ENCODE peak calls at places on chromosomes 7 and 10, in seven cellular contexts. One of them, this sample, is unnamed.

GRCh38 chr7:112892263-112892662 is 102.1 kb upstream of the TMEM168 start:
- DNase-seq in CD4-positive, CD25-positive, alpha-beta regulatory T cell: no peak
- DNase-seq in neural progenitor cell: no peak
- DNase-seq in fibroblast of mammary gland: peak
- DNase-seq in fibroblast of lung: peak
- DNase-seq in effector memory CD4-positive, alpha-beta T cell: no peak
- DNase-seq in K562: no peak
- DNase-seq in this sample: peak

GRCh38 chr10:111650088-111650487 is 533.5 kb downstream of the GPAM start:
- DNase-seq in neural progenitor cell: no peak
- DNase-seq in K562: no peak
- DNase-seq in fibroblast of lung: no peak
- DNase-seq in effector memory CD4-positive, alpha-beta T cell: no peak
- DNase-seq in fibroblast of mammary gland: no peak
- DNase-seq in CD4-positive, CD25-positive, alpha-beta regulatory T cell: no peak
- DNase-seq in this sample: no peak

GRCh38 chr10:101896466-101896865 is 52.9 kb upstream of the KCNIP2 start:
- DNase-seq in neural progenitor cell: no peak
- DNase-seq in fibroblast of mammary gland: peak
- DNase-seq in K562: no peak
- DNase-seq in fibroblast of lung: peak
- DNase-seq in effector memory CD4-positive, alpha-beta T cell: no peak
- DNase-seq in CD4-positive, CD25-positive, alpha-beta regulatory T cell: no peak
- DNase-seq in this sample: peak

GRCh38 chr7:6121141-6121540 is 90.0 kb downstream of the ANKRD61 start:
- DNase-seq in fibroblast of lung: peak
- DNase-seq in K562: peak
- DNase-seq in CD4-positive, CD25-positive, alpha-beta regulatory T cell: no peak
- DNase-seq in fibroblast of mammary gland: peak
- DNase-seq in neural progenitor cell: no peak
- DNase-seq in effector memory CD4-positive, alpha-beta T cell: no peak
- DNase-seq in this sample: peak

GRCh38 chr7:31096882-31097258 is 44.8 kb downstream of the ADCYAP1R1 start:
- DNase-seq in neural progenitor cell: no peak
- DNase-seq in fibroblast of lung: no peak
- DNase-seq in K562: no peak
- DNase-seq in fibroblast of mammary gland: no peak
- DNase-seq in CD4-positive, CD25-positive, alpha-beta regulatory T cell: no peak
- DNase-seq in effector memory CD4-positive, alpha-beta T cell: no peak
- DNase-seq in this sample: no peak

GRCh38 chr7:41624818-41625217 is 78.1 kb downstream of the INHBA start:
- DNase-seq in effector memory CD4-positive, alpha-beta T cell: no peak
- DNase-seq in K562: no peak
- DNase-seq in neural progenitor cell: no peak
- DNase-seq in fibroblast of lung: peak
- DNase-seq in CD4-positive, CD25-positive, alpha-beta regulatory T cell: no peak
- DNase-seq in fibroblast of mammary gland: peak
- DNase-seq in this sample: peak

GRCh38 chr7:103079836-103080235 is 4.9 kb downstream of the ARMC10 start:
- DNase-seq in fibroblast of mammary gland: no peak
- DNase-seq in CD4-positive, CD25-positive, alpha-beta regulatory T cell: no peak
- DNase-seq in neural progenitor cell: no peak
- DNase-seq in fibroblast of lung: peak
- DNase-seq in effector memory CD4-positive, alpha-beta T cell: no peak
- DNase-seq in K562: no peak
- DNase-seq in this sample: no peak

GRCh38 chr10:106540606-106541005 is 623.9 kb downstream of the SORCS1 start:
- DNase-seq in fibroblast of lung: peak
- DNase-seq in effector memory CD4-positive, alpha-beta T cell: no peak
- DNase-seq in CD4-positive, CD25-positive, alpha-beta regulatory T cell: no peak
- DNase-seq in neural progenitor cell: no peak
- DNase-seq in K562: no peak
- DNase-seq in fibroblast of mammary gland: no peak
- DNase-seq in this sample: no peak

GRCh38 chr7:34675749-34676374 is 17.8 kb downstream of the NPSR1 start:
- DNase-seq in K562: peak
- DNase-seq in CD4-positive, CD25-positive, alpha-beta regulatory T cell: no peak
- DNase-seq in fibroblast of mammary gland: peak
- DNase-seq in fibroblast of lung: peak
- DNase-seq in neural progenitor cell: peak
- DNase-seq in effector memory CD4-positive, alpha-beta T cell: no peak
- DNase-seq in this sample: no peak

GRCh38 chr7:42972703-42973500 is 40.7 kb downstream of the MRPL32 start:
- DNase-seq in neural progenitor cell: no peak
- DNase-seq in K562: peak
- DNase-seq in effector memory CD4-positive, alpha-beta T cell: no peak
- DNase-seq in fibroblast of lung: peak
- DNase-seq in fibroblast of mammary gland: peak
- DNase-seq in CD4-positive, CD25-positive, alpha-beta regulatory T cell: no peak
- DNase-seq in this sample: peak

GRCh38 chr7:45701701-45702460 is 127.7 kb downstream of the ADCY1 start:
- DNase-seq in fibroblast of mammary gland: no peak
- DNase-seq in effector memory CD4-positive, alpha-beta T cell: no peak
- DNase-seq in K562: no peak
- DNase-seq in fibroblast of lung: no peak
- DNase-seq in neural progenitor cell: no peak
- DNase-seq in CD4-positive, CD25-positive, alpha-beta regulatory T cell: no peak
- DNase-seq in this sample: no peak

GRCh38 chr10:64376169-64376568 is 855.0 kb downstream of the REEP3 start:
- DNase-seq in fibroblast of mammary gland: no peak
- DNase-seq in effector memory CD4-positive, alpha-beta T cell: no peak
- DNase-seq in fibroblast of lung: no peak
- DNase-seq in CD4-positive, CD25-positive, alpha-beta regulatory T cell: no peak
- DNase-seq in neural progenitor cell: peak
- DNase-seq in K562: no peak
- DNase-seq in this sample: no peak

GRCh38 chr7:131302453-131302852 is 25.2 kb upstream of the MKLN1 start:
- DNase-seq in neural progenitor cell: no peak
- DNase-seq in K562: no peak
- DNase-seq in CD4-positive, CD25-positive, alpha-beta regulatory T cell: no peak
- DNase-seq in fibroblast of mammary gland: no peak
- DNase-seq in effector memory CD4-positive, alpha-beta T cell: no peak
- DNase-seq in fibroblast of lung: peak
- DNase-seq in this sample: no peak

GRCh38 chr7:82932516-82932915 is 230.2 kb downstream of the PCLO start:
- DNase-seq in fibroblast of mammary gland: no peak
- DNase-seq in CD4-positive, CD25-positive, alpha-beta regulatory T cell: no peak
- DNase-seq in fibroblast of lung: no peak
- DNase-seq in effector memory CD4-positive, alpha-beta T cell: no peak
- DNase-seq in K562: no peak
- DNase-seq in neural progenitor cell: no peak
- DNase-seq in this sample: peak

GRCh38 chr7:95811846-95812445 is 39.6 kb downstream of the DYNC1I1 start:
- DNase-seq in fibroblast of lung: peak
- DNase-seq in K562: no peak
- DNase-seq in CD4-positive, CD25-positive, alpha-beta regulatory T cell: no peak
- DNase-seq in fibroblast of mammary gland: peak
- DNase-seq in effector memory CD4-positive, alpha-beta T cell: no peak
- DNase-seq in neural progenitor cell: no peak
- DNase-seq in this sample: peak

GRCh38 chr7:23074443-23075244 is 30.9 kb upstream of the KLHL7 start:
- DNase-seq in fibroblast of mammary gland: no peak
- DNase-seq in neural progenitor cell: no peak
- DNase-seq in effector memory CD4-positive, alpha-beta T cell: no peak
- DNase-seq in fibroblast of lung: peak
- DNase-seq in K562: no peak
- DNase-seq in CD4-positive, CD25-positive, alpha-beta regulatory T cell: no peak
- DNase-seq in this sample: no peak

GRCh38 chr7:73647725-73648592 is 19.7 kb upstream of the VPS37D start:
- DNase-seq in K562: no peak
- DNase-seq in fibroblast of mammary gland: no peak
- DNase-seq in effector memory CD4-positive, alpha-beta T cell: no peak
- DNase-seq in CD4-positive, CD25-positive, alpha-beta regulatory T cell: peak
- DNase-seq in fibroblast of lung: no peak
- DNase-seq in neural progenitor cell: peak
- DNase-seq in this sample: peak

GRCh38 chr10:56596257-56596656 is 235.2 kb upstream of the ZWINT start:
- DNase-seq in fibroblast of lung: no peak
- DNase-seq in K562: no peak
- DNase-seq in CD4-positive, CD25-positive, alpha-beta regulatory T cell: no peak
- DNase-seq in neural progenitor cell: no peak
- DNase-seq in effector memory CD4-positive, alpha-beta T cell: no peak
- DNase-seq in fibroblast of mammary gland: no peak
- DNase-seq in this sample: no peak

GRCh38 chr10:11713186-11713743 is 28.9 kb upstream of the ECHDC3 start:
- DNase-seq in CD4-positive, CD25-positive, alpha-beta regulatory T cell: no peak
- DNase-seq in fibroblast of mammary gland: peak
- DNase-seq in fibroblast of lung: peak
- DNase-seq in K562: peak
- DNase-seq in neural progenitor cell: no peak
- DNase-seq in effector memory CD4-positive, alpha-beta T cell: no peak
- DNase-seq in this sample: no peak

GRCh38 chr7:5681423-5681822 is 100.0 kb downstream of the RNF216 start:
- DNase-seq in neural progenitor cell: no peak
- DNase-seq in fibroblast of lung: peak
- DNase-seq in fibroblast of mammary gland: no peak
- DNase-seq in CD4-positive, CD25-positive, alpha-beta regulatory T cell: no peak
- DNase-seq in effector memory CD4-positive, alpha-beta T cell: no peak
- DNase-seq in K562: no peak
- DNase-seq in this sample: no peak

GRCh38 chr7:140316165-140316661 is 82.1 kb downstream of the SLC37A3 start:
- DNase-seq in neural progenitor cell: no peak
- DNase-seq in fibroblast of lung: peak
- DNase-seq in effector memory CD4-positive, alpha-beta T cell: no peak
- DNase-seq in fibroblast of mammary gland: peak
- DNase-seq in K562: peak
- DNase-seq in CD4-positive, CD25-positive, alpha-beta regulatory T cell: no peak
- DNase-seq in this sample: peak

GRCh38 chr7:76380623-76380966 is 21.8 kb upstream of the YWHAG start:
- DNase-seq in effector memory CD4-positive, alpha-beta T cell: no peak
- DNase-seq in CD4-positive, CD25-positive, alpha-beta regulatory T cell: no peak
- DNase-seq in fibroblast of lung: no peak
- DNase-seq in fibroblast of mammary gland: no peak
- DNase-seq in K562: no peak
- DNase-seq in neural progenitor cell: no peak
- DNase-seq in this sample: no peak

GRCh38 chr7:138247568-138248328 is 171.5 kb downstream of the AKR1D1 start:
- DNase-seq in fibroblast of lung: peak
- DNase-seq in effector memory CD4-positive, alpha-beta T cell: no peak
- DNase-seq in neural progenitor cell: peak
- DNase-seq in K562: peak
- DNase-seq in CD4-positive, CD25-positive, alpha-beta regulatory T cell: no peak
- DNase-seq in fibroblast of mammary gland: no peak
- DNase-seq in this sample: no peak

GRCh38 chr7:113875224-113875623 is 43.6 kb downstream of the PPP1R3A start:
- DNase-seq in CD4-positive, CD25-positive, alpha-beta regulatory T cell: no peak
- DNase-seq in effector memory CD4-positive, alpha-beta T cell: no peak
- DNase-seq in fibroblast of mammary gland: no peak
- DNase-seq in fibroblast of lung: peak
- DNase-seq in neural progenitor cell: no peak
- DNase-seq in K562: no peak
- DNase-seq in this sample: no peak

GRCh38 chr7:122402235-122402634 is 97.7 kb upstream of the FEZF1 start:
- DNase-seq in fibroblast of lung: no peak
- DNase-seq in fibroblast of mammary gland: no peak
- DNase-seq in CD4-positive, CD25-positive, alpha-beta regulatory T cell: no peak
- DNase-seq in effector memory CD4-positive, alpha-beta T cell: no peak
- DNase-seq in K562: no peak
- DNase-seq in neural progenitor cell: no peak
- DNase-seq in this sample: no peak

GRCh38 chr10:124296121-124296812 is 122.5 kb downstream of the OAT start:
- DNase-seq in fibroblast of mammary gland: peak
- DNase-seq in K562: no peak
- DNase-seq in CD4-positive, CD25-positive, alpha-beta regulatory T cell: no peak
- DNase-seq in effector memory CD4-positive, alpha-beta T cell: no peak
- DNase-seq in neural progenitor cell: no peak
- DNase-seq in fibroblast of lung: peak
- DNase-seq in this sample: peak

GRCh38 chr10:67788028-67788886 is 49.7 kb downstream of the DNAJC12 start:
- DNase-seq in fibroblast of mammary gland: peak
- DNase-seq in fibroblast of lung: peak
- DNase-seq in K562: peak
- DNase-seq in CD4-positive, CD25-positive, alpha-beta regulatory T cell: peak
- DNase-seq in effector memory CD4-positive, alpha-beta T cell: peak
- DNase-seq in neural progenitor cell: peak
- DNase-seq in this sample: no peak

GRCh38 chr7:28674359-28674782 is 262.1 kb downstream of the CREB5 start:
- DNase-seq in fibroblast of mammary gland: peak
- DNase-seq in neural progenitor cell: no peak
- DNase-seq in CD4-positive, CD25-positive, alpha-beta regulatory T cell: no peak
- DNase-seq in effector memory CD4-positive, alpha-beta T cell: no peak
- DNase-seq in fibroblast of lung: peak
- DNase-seq in K562: no peak
- DNase-seq in this sample: no peak

GRCh38 chr7:94394399-94395140 is at the start of gene COL1A2:
- DNase-seq in neural progenitor cell: peak
- DNase-seq in fibroblast of mammary gland: peak
- DNase-seq in effector memory CD4-positive, alpha-beta T cell: no peak
- DNase-seq in CD4-positive, CD25-positive, alpha-beta regulatory T cell: no peak
- DNase-seq in fibroblast of lung: peak
- DNase-seq in K562: peak
- DNase-seq in this sample: peak

GRCh38 chr7:132061931-132062330 is 505.5 kb upstream of the PODXL start:
- DNase-seq in CD4-positive, CD25-positive, alpha-beta regulatory T cell: no peak
- DNase-seq in fibroblast of mammary gland: peak
- DNase-seq in effector memory CD4-positive, alpha-beta T cell: no peak
- DNase-seq in K562: no peak
- DNase-seq in neural progenitor cell: no peak
- DNase-seq in fibroblast of lung: peak
- DNase-seq in this sample: peak

GRCh38 chr7:129127154-129127553 is 17.4 kb upstream of the TSPAN33 start:
- DNase-seq in fibroblast of mammary gland: no peak
- DNase-seq in CD4-positive, CD25-positive, alpha-beta regulatory T cell: no peak
- DNase-seq in K562: no peak
- DNase-seq in fibroblast of lung: no peak
- DNase-seq in neural progenitor cell: no peak
- DNase-seq in effector memory CD4-positive, alpha-beta T cell: no peak
- DNase-seq in this sample: no peak
- H3K4me3 ChIP-seq in fibroblast of mammary gland: no peak
- H3K4me3 ChIP-seq in CD4-positive, CD25-positive, alpha-beta regulatory T cell: no peak
- H3K4me3 ChIP-seq in K562: no peak
- H3K4me3 ChIP-seq in fibroblast of lung: no peak
- H3K4me3 ChIP-seq in neural progenitor cell: no peak
- H3K4me3 ChIP-seq in effector memory CD4-positive, alpha-beta T cell: no peak
- H3K4me3 ChIP-seq in this sample: no peak

GRCh38 chr7:97004237-97004930 is 969 bp upstream of the DLX6 start:
- DNase-seq in neural progenitor cell: no peak
- DNase-seq in effector memory CD4-positive, alpha-beta T cell: no peak
- DNase-seq in fibroblast of lung: no peak
- DNase-seq in CD4-positive, CD25-positive, alpha-beta regulatory T cell: no peak
- DNase-seq in K562: no peak
- DNase-seq in fibroblast of mammary gland: no peak
- DNase-seq in this sample: no peak
- H3K4me3 ChIP-seq in neural progenitor cell: no peak
- H3K4me3 ChIP-seq in effector memory CD4-positive, alpha-beta T cell: no peak
- H3K4me3 ChIP-seq in fibroblast of lung: no peak
- H3K4me3 ChIP-seq in CD4-positive, CD25-positive, alpha-beta regulatory T cell: peak
- H3K4me3 ChIP-seq in K562: no peak
- H3K4me3 ChIP-seq in fibroblast of mammary gland: no peak
- H3K4me3 ChIP-seq in this sample: no peak

GRCh38 chr10:49037187-49037586 is 78.1 kb downstream of the VSTM4 start:
- DNase-seq in CD4-positive, CD25-positive, alpha-beta regulatory T cell: no peak
- DNase-seq in fibroblast of lung: peak
- DNase-seq in fibroblast of mammary gland: peak
- DNase-seq in neural progenitor cell: no peak
- DNase-seq in K562: peak
- DNase-seq in effector memory CD4-positive, alpha-beta T cell: no peak
- DNase-seq in this sample: peak
- H3K4me3 ChIP-seq in CD4-positive, CD25-positive, alpha-beta regulatory T cell: no peak
- H3K4me3 ChIP-seq in fibroblast of lung: no peak
- H3K4me3 ChIP-seq in fibroblast of mammary gland: no peak
- H3K4me3 ChIP-seq in neural progenitor cell: no peak
- H3K4me3 ChIP-seq in K562: no peak
- H3K4me3 ChIP-seq in effector memory CD4-positive, alpha-beta T cell: no peak
- H3K4me3 ChIP-seq in this sample: no peak

GRCh38 chr10:43595739-43596298 is 10.4 kb upstream of the ZNF485 start:
- DNase-seq in fibroblast of lung: no peak
- DNase-seq in CD4-positive, CD25-positive, alpha-beta regulatory T cell: no peak
- DNase-seq in neural progenitor cell: no peak
- DNase-seq in K562: no peak
- DNase-seq in effector memory CD4-positive, alpha-beta T cell: no peak
- DNase-seq in fibroblast of mammary gland: no peak
- DNase-seq in this sample: peak
- H3K4me3 ChIP-seq in fibroblast of lung: no peak
- H3K4me3 ChIP-seq in CD4-positive, CD25-positive, alpha-beta regulatory T cell: peak
- H3K4me3 ChIP-seq in neural progenitor cell: no peak
- H3K4me3 ChIP-seq in K562: no peak
- H3K4me3 ChIP-seq in effector memory CD4-positive, alpha-beta T cell: peak
- H3K4me3 ChIP-seq in fibroblast of mammary gland: no peak
- H3K4me3 ChIP-seq in this sample: no peak

This sample was measured in foreskin fibroblast.